ENCODE peak calls at places on chromosomes 4 and X, in six cellular contexts. C is fibroblast of lung; F is GM06990; L is NK-92 treated with Interleukin-12 subunit alpha and Interleukin-12 subunit beta, amount 100 ng/mL, for 24 hours; E is NCI-H1105 treated with DMSO at 0.1 percent for 48 hours; B is lower lobe of right lung. J is an unnamed sample.

GRCh38 chr4:123649644-123650356 is 253.2 kb downstream of the SPRY1 start:
- DNase-seq in C (peak), F (no peak), L (no peak), E (peak), B (no peak), J (no peak)

GRCh38 chrX:10620121-10620699 is at the start of gene MID1:
- DNase-seq in C (peak), F (peak), L (no peak), E (peak), B (peak), J (no peak)

GRCh38 chrX:110407910-110408545 is 49.4 kb downstream of the RTL9 start:
- DNase-seq in C (no peak), F (peak), L (peak), E (peak), B (no peak), J (no peak)

GRCh38 chr4:124386648-124387047 is 325.9 kb downstream of the ANKRD50 start:
- DNase-seq in C (no peak), F (no peak), L (no peak), E (no peak), B (no peak), J (no peak)

GRCh38 chr4:19429684-19430083 is 822.0 kb upstream of the SLIT2 start:
- DNase-seq in C (no peak), F (no peak), L (no peak), E (no peak), B (no peak), J (no peak)

GRCh38 chr4:154164931-154165839 is 326.4 kb downstream of the DCHS2 start:
- DNase-seq in C (peak), F (peak), L (no peak), E (peak), B (no peak), J (peak)

GRCh38 chr4:170040031-170040680 is 14.0 kb upstream of the MFAP3L start:
- DNase-seq in C (no peak), F (no peak), L (no peak), E (no peak), B (no peak), J (no peak)

GRCh38 chr4:68655764-68656444 is 14.5 kb downstream of the UGT2B15 start:
- DNase-seq in C (no peak), F (no peak), L (no peak), E (no peak), B (no peak), J (no peak)

GRCh38 chrX:70190225-70190624 is 12.9 kb downstream of the DGAT2L6 start:
- DNase-seq in C (no peak), F (no peak), L (no peak), E (no peak), B (no peak), J (no peak)

GRCh38 chr4:1748465-1748995 is 27.2 kb downstream of the TACC3 start:
- DNase-seq in C (peak), F (peak), L (peak), E (peak), B (peak), J (no peak)

GRCh38 chr4:172390341-172390740 is 577.1 kb downstream of the GALNTL6 start:
- DNase-seq in C (no peak), F (no peak), L (peak), E (no peak), B (no peak), J (no peak)

GRCh38 chr4:123613586-123614344 is 217.2 kb downstream of the SPRY1 start:
- DNase-seq in C (no peak), F (no peak), L (no peak), E (no peak), B (no peak), J (no peak)

GRCh38 chr4:6019316-6020263 is 1.4 kb upstream of the C4orf50 start:
- DNase-seq in C (peak), F (no peak), L (no peak), E (peak), B (no peak), J (no peak)

GRCh38 chr4:41362647-41363383 is 106.1 kb downstream of the UCHL1 start:
- DNase-seq in C (peak), F (no peak), L (no peak), E (no peak), B (no peak), J (no peak)

GRCh38 chrX:65528705-65529340 is 5.8 kb downstream of the LAS1L start:
- DNase-seq in C (peak), F (no peak), L (no peak), E (peak), B (no peak), J (no peak)

GRCh38 chr4:115675721-115676120 is 562.3 kb upstream of the NDST4 start:
- DNase-seq in C (peak), F (no peak), L (no peak), E (no peak), B (no peak), J (no peak)

GRCh38 chr4:106676173-106676921 is 307.8 kb upstream of the GIMD1 start:
- DNase-seq in C (no peak), F (no peak), L (no peak), E (no peak), B (no peak), J (no peak)

GRCh38 chr4:132227349-132228165 is 921.5 kb upstream of the PCDH10 start:
- DNase-seq in C (peak), F (no peak), L (no peak), E (no peak), B (no peak), J (no peak)

GRCh38 chr4:119314356-119314755 is 7.6 kb downstream of the FABP2 start:
- DNase-seq in C (peak), F (no peak), L (no peak), E (peak), B (no peak), J (no peak)

GRCh38 chr4:7559741-7560376 is 125.1 kb upstream of the PSAPL1 start:
- DNase-seq in C (no peak), F (no peak), L (no peak), E (peak), B (no peak), J (no peak)

GRCh38 chrX:131944936-131945902 is 77.9 kb upstream of the STK26 start:
- DNase-seq in C (no peak), F (no peak), L (no peak), E (no peak), B (no peak), J (no peak)

GRCh38 chrX:19739683-19740082 is 147.7 kb downstream of the SH3KBP1 start:
- DNase-seq in C (peak), F (no peak), L (no peak), E (no peak), B (peak), J (no peak)

GRCh38 chr4:123342498-123342897 is 54.1 kb upstream of the SPRY1 start:
- DNase-seq in C (no peak), F (no peak), L (no peak), E (no peak), B (no peak), J (no peak)

GRCh38 chr4:48603366-48604003 is 113.4 kb downstream of the ZAR1 start:
- DNase-seq in C (no peak), F (no peak), L (no peak), E (no peak), B (no peak), J (no peak)

GRCh38 chrX:136097871-136098805 is 49.2 kb upstream of the FHL1 start:
- DNase-seq in C (no peak), F (peak), L (no peak), E (no peak), B (no peak), J (no peak)

GRCh38 chr4:73222466-73223257 is 35.9 kb downstream of the ANKRD17 start:
- DNase-seq in C (peak), F (peak), L (no peak), E (peak), B (no peak), J (peak)

GRCh38 chrX:96770315-96770714 is 85.7 kb downstream of the DIAPH2 start:
- DNase-seq in C (peak), F (no peak), L (no peak), E (peak), B (no peak), J (no peak)

GRCh38 chrX:54358424-54359211 is 772 bp upstream of the WNK3 start:
- DNase-seq in C (peak), F (peak), L (no peak), E (peak), B (peak), J (no peak)

GRCh38 chr4:41611881-41612871 is 74.2 kb downstream of the LIMCH1 start:
- DNase-seq in C (peak), F (no peak), L (no peak), E (no peak), B (no peak), J (no peak)

GRCh38 chr4:88964450-88964849 is 92.5 kb downstream of the FAM13A start:
- DNase-seq in C (peak), F (no peak), L (no peak), E (no peak), B (no peak), J (no peak)

GRCh38 chr4:122552898-122553297 is 68.0 kb downstream of the IL21 start:
- DNase-seq in C (no peak), F (no peak), L (no peak), E (no peak), B (no peak), J (no peak)

GRCh38 chr4:8523175-8523574 is 57.0 kb upstream of the GPR78 start:
- DNase-seq in C (no peak), F (no peak), L (no peak), E (no peak), B (no peak), J (no peak)

GRCh38 chrX:106894392-106894909 is 8.7 kb downstream of the RIPPLY1 start:
- DNase-seq in C (peak), F (no peak), L (no peak), E (peak), B (peak), J (no peak)

GRCh38 chr4:30753316-30753715 is 33.1 kb downstream of the PCDH7 start:
- DNase-seq in C (peak), F (no peak), L (no peak), E (no peak), B (no peak), J (no peak)

GRCh38 chr4:5618051-5619010 is 90.0 kb downstream of the EVC2 start:
- DNase-seq in C (no peak), F (no peak), L (no peak), E (no peak), B (no peak), J (no peak)

GRCh38 chr4:185304541-185304940 is 91.2 kb downstream of the LRP2BP start:
- DNase-seq in C (no peak), F (no peak), L (no peak), E (no peak), B (no peak), J (no peak)

GRCh38 chr4:25012671-25013070 is 18.1 kb downstream of the LGI2 start:
- DNase-seq in C (no peak), F (no peak), L (no peak), E (no peak), B (no peak), J (no peak)

GRCh38 chr4:1356181-1356998 is 9.4 kb downstream of the UVSSA start:
- DNase-seq in C (peak), F (peak), L (no peak), E (peak), B (peak), J (no peak)

J was measured in GM12878.